ENCODE peak calls at places on chromosomes 13 and 19, in five cellular contexts. F is transverse colon, P is prostate gland, C is psoas muscle, E is neuronal stem cell. B is an unnamed sample.

GRCh38 chr19:24140099-24140498 is 53.1 kb downstream of the ZNF254 start:
- DNase-seq in C (no peak), F (no peak), E (no peak), P (no peak), B (peak)

GRCh38 chr19:8321760-8322637 is 703 bp downstream of the RPS28 start:
- DNase-seq in E (no peak), P (no peak), F (no peak), C (no peak), B (no peak)

GRCh38 chr13:40505196-40505595 is 161.2 kb downstream of the FOXO1 start:
- DNase-seq in F (no peak), C (no peak), P (no peak), E (no peak), B (no peak)

GRCh38 chr19:11296264-11296663 is 304 bp downstream of the TSPAN16 start:
- DNase-seq in F (no peak), E (no peak), C (peak), P (no peak), B (no peak)

GRCh38 chr19:342801-343421 is 1.7 kb downstream of the MIER2 start:
- DNase-seq in C (no peak), F (peak), P (no peak), E (no peak), B (no peak)

GRCh38 chr13:114112826-114113322 is 19.5 kb downstream of the RASA3 start:
- DNase-seq in E (no peak), C (peak), P (no peak), F (peak), B (no peak)

GRCh38 chr13:94537740-94538630 is 58.0 kb downstream of the TGDS start:
- DNase-seq in F (no peak), E (no peak), P (no peak), C (no peak), B (no peak)

GRCh38 chr13:27997904-27998522 is 9.5 kb upstream of the URAD start:
- DNase-seq in C (no peak), P (no peak), E (no peak), F (peak), B (no peak)

GRCh38 chr13:28099396-28100148 is 804 bp downstream of the FLT3 start:
- DNase-seq in F (no peak), E (peak), C (no peak), P (no peak), B (no peak)

GRCh38 chr19:15223649-15224371 is 8.4 kb downstream of the EPHX3 start:
- DNase-seq in F (no peak), E (no peak), P (no peak), C (no peak), B (no peak)

GRCh38 chr19:5942991-5943390 is 28.9 kb downstream of the CAPS start:
- DNase-seq in C (no peak), P (no peak), F (no peak), E (no peak), B (no peak)

GRCh38 chr13:59801107-59801880 is 362.4 kb downstream of the DIAPH3 start:
- DNase-seq in F (no peak), E (no peak), C (no peak), P (no peak), B (no peak)

GRCh38 chr19:33463194-33463593 is 58.4 kb downstream of the PEPD start:
- DNase-seq in C (no peak), F (no peak), P (no peak), E (no peak), B (no peak)

GRCh38 chr13:36131931-36132297 is 732 bp upstream of the DCLK1 start:
- DNase-seq in F (no peak), C (peak), P (no peak), E (no peak), B (no peak)

GRCh38 chr19:35935911-35936737 is at the start of gene LRFN3:
- DNase-seq in P (peak), F (peak), C (peak), E (peak), B (no peak)

GRCh38 chr19:17865364-17866311 is 5.9 kb downstream of the RPL18A start:
- DNase-seq in E (no peak), F (peak), P (no peak), C (no peak), B (no peak)

GRCh38 chr13:41565221-41565620 is 107.9 kb downstream of the RGCC start:
- DNase-seq in P (no peak), E (no peak), C (no peak), F (no peak), B (no peak)

GRCh38 chr13:23344923-23345322 is 88.6 kb downstream of the SACS start:
- DNase-seq in E (no peak), C (no peak), P (no peak), F (no peak), B (no peak)

GRCh38 chr19:51166846-51167490 is 24.9 kb downstream of the SIGLEC7 start:
- DNase-seq in C (no peak), E (no peak), F (peak), P (no peak), B (no peak)

GRCh38 chr19:36009220-36009619 is 607 bp upstream of the SYNE4 start:
- DNase-seq in E (peak), F (peak), C (peak), P (peak), B (no peak)

GRCh38 chr19:38073806-38074685 is 150.0 kb downstream of the DPF1 start:
- DNase-seq in E (peak), P (no peak), F (peak), C (no peak), B (no peak)

GRCh38 chr13:97296740-97297139 is 74.6 kb downstream of the MBNL2 start:
- DNase-seq in E (no peak), P (no peak), C (no peak), F (no peak), B (no peak)

DNA sequence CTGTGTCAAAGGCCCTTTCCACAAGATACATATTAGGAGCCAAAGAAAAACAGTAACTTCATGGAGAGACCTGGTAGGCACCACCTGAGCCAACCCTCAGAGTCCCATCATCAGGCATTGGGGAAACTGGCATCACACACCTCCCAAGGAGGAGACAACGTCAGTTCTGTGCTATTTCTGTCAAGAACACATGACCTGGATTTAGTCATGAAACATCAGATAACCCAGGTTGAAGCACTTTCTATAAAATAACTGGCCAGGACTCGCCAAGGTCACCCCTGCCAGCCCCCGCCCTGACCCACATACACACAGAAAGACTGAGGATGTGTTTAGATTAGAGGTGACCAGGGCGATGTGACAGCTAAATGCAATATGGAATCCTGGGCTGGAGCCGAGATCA is 35.6 kb downstream of the COL4A1 start:
- DNase-seq in F (no peak), E (no peak), C (no peak), P (no peak), B (no peak)
- H3K27ac ChIP-seq in F (no peak), E (no peak), C (no peak), P (no peak), B (no peak)

GRCh38 chr19:45643024-45643926 is 4.1 kb upstream of the EML2 start:
- DNase-seq in C (peak), E (peak), P (peak), F (peak), B (no peak)
- H3K27ac ChIP-seq in C (no peak), E (no peak), P (no peak), F (peak), B (peak)

GRCh38 chr13:100810991-100811390 is 136.4 kb upstream of the TMTC4 start:
- DNase-seq in E (no peak), F (no peak), C (no peak), P (no peak), B (no peak)

GRCh38 chr13:100811906-100812305 is 137.3 kb upstream of the TMTC4 start:
- DNase-seq in C (no peak), E (no peak), F (no peak), P (no peak), B (no peak)

GRCh38 chr13:100808848-100809247 is 134.3 kb upstream of the TMTC4 start:
- DNase-seq in E (peak), P (no peak), C (no peak), F (no peak), B (no peak)

GRCh38 chr13:100809856-100810255 is 135.3 kb upstream of the TMTC4 start:
- DNase-seq in F (no peak), C (no peak), E (no peak), P (no peak), B (no peak)

GRCh38 chr13:100811431-100811830 is 136.8 kb upstream of the TMTC4 start:
- DNase-seq in E (peak), C (no peak), P (no peak), F (no peak), B (no peak)
- H3K27ac ChIP-seq in E (no peak), C (no peak), P (no peak), F (no peak), B (no peak)

DNA sequence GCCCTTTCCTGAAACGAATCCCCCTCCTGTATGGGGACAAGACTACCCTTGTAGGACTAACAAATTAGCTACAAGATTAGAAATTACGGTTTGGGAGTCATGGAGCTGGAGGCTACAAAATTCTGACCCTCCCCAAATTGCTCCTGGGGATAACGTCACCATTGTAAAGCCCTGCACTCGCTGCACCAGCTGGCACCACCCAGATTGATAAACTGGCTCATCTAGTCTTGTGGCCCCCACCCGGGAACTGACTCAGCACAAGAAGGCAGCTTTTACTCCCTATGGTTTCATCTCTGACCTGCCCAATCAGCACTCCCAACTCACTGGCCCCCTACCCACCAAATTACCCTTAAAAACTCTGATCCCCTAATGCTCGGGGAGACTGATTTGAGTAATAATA is 150.6 kb upstream of the TSC22D1 start:
- DNase-seq in E (no peak), F (no peak), C (no peak), P (no peak), B (no peak)
- H3K27ac ChIP-seq in E (no peak), F (no peak), C (no peak), P (no peak), B (peak)

DNA sequence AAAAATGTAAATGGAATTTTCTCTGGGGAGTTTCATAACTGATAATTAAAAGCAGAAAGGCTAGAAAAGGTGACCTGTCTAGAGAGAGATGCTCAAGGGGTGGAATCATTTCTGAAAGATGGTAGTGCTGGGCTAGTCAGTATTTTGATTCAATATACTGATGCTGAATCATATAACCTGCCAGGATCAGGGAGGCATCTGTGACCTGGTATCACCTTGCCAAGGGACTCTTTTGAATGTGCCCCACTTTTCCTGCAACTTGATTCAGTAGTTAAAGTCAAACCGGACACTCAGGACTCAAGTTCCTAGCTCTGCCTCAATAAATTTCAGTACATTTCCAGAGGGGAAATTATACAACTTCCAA is 15.8 kb downstream of the LCP1 start:
- DNase-seq in C (no peak), P (no peak), F (no peak), E (no peak), B (no peak)
- H3K27ac ChIP-seq in C (no peak), P (peak), F (no peak), E (no peak), B (no peak)

GRCh38 chr19:42402376-42403116 is 12.4 kb upstream of the CNFN start:
- DNase-seq in F (no peak), C (no peak), E (no peak), P (no peak), B (no peak)
- H3K27ac ChIP-seq in F (no peak), C (no peak), E (no peak), P (peak), B (no peak)

GRCh38 chr13:99724633-99725517 is 223.6 kb downstream of the TM9SF2 start:
- DNase-seq in F (no peak), P (no peak), E (no peak), C (no peak), B (no peak)
- H3K27ac ChIP-seq in F (no peak), P (no peak), E (peak), C (no peak), B (no peak)

GRCh38 chr13:46614582-46614981 is 61.6 kb downstream of the LRCH1 start:
- DNase-seq in E (no peak), P (no peak), F (no peak), C (no peak), B (no peak)

GRCh38 chr13:46617885-46618284 is 64.9 kb downstream of the LRCH1 start:
- DNase-seq in F (no peak), C (no peak), E (no peak), P (no peak), B (no peak)

GRCh38 chr13:46615888-46616531 is 63.0 kb downstream of the LRCH1 start:
- DNase-seq in E (no peak), P (no peak), C (no peak), F (no peak), B (no peak)

GRCh38 chr13:46620029-46620428 is 67.1 kb downstream of the LRCH1 start:
- DNase-seq in P (no peak), C (no peak), F (no peak), E (no peak), B (no peak)

DNA sequence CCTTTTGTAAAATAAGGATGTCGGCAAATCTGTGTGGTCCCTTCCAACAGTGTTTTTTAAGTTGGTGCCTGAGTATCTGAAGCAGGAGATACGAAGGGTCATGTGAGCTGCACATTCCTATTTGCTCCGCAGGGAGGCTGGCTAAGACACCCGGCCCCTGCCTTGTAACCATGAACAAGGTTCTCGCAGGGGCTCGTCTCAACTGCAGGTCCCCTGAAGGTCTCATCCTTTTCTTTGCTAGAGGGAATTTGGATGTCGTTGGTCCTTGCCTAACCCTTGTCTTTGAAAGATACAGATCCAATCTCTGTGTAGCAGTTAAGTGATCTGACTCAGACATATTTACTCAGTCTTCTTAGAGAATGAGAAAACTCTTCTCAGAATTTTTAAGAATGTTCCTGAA is 64.4 kb downstream of the LRCH1 start:
- DNase-seq in E (no peak), P (no peak), F (no peak), C (no peak), B (no peak)
- H3K27ac ChIP-seq in E (no peak), P (peak), F (peak), C (peak), B (no peak)

DNA sequence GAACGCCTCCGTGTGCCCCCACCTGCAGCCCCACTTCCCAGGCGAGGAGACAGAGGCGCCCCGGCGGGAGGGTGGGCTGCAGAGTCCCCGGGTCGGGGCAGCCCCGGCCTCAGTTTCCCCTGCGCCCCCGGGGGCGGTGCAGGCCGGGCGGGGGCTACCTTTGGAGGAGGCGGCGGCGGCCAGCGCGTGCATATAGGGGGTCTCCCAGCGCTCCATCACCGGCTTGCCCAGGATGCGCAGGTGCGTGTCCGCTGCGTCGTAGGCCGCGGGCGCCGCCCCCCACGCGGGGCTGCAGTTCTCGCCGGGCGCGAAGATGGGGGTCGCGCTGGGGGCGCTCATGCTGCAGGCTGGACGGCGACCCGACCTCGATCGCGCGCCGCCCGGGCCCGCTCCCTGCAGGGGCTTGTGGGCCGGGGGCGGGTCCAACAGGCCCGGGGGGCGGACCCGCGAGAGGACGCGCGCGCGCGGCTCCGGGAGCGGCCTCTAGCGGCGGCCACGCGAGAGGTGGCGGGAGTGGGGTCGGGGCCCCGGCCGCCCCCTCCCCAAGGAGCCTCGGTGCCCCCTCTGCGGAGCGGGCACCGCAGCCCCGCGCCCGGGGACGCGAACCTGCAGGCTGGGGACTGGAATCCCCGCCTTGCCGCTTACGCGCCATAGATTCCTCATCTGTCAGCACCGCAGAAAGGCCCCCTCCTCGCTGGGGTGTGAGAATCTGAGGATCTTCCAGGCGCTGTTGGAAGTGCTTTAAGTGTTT is at the start of gene GAMT:
- DNase-seq in P (no peak), C (no peak), F (peak), E (peak), B (no peak)
- H3K27ac ChIP-seq in P (peak), C (peak), F (no peak), E (no peak), B (no peak)

GRCh38 chr13:109745060-109745459 is 41.3 kb downstream of the IRS2 start:
- DNase-seq in C (no peak), E (no peak), P (no peak), F (no peak), B (no peak)
- H3K27ac ChIP-seq in C (no peak), E (no peak), P (no peak), F (no peak), B (no peak)

B was measured in epithelial cell of prostate.